ENCODE peak calls at places on chromosomes 16 and 17, in four cellular contexts. One of them, this sample, is unnamed.

GRCh38 chr17:69314246-69315030 is 12.5 kb downstream of the ABCA5 start:
- DNase-seq in body of pancreas: no peak
- DNase-seq in CD8-positive, alpha-beta T cell: no peak
- DNase-seq in brain microvascular endothelial cell: no peak
- DNase-seq in this sample: no peak

GRCh38 chr17:49031965-49032928 is 35.1 kb downstream of the IGF2BP1 start:
- DNase-seq in brain microvascular endothelial cell: peak; percentile 69
- DNase-seq in CD8-positive, alpha-beta T cell: peak; percentile 31
- DNase-seq in body of pancreas: peak; percentile 48
- DNase-seq in this sample: peak; percentile 50

GRCh38 chr16:58670177-58670576 is 14.4 kb downstream of the SLC38A7 start:
- DNase-seq in brain microvascular endothelial cell: no peak
- DNase-seq in CD8-positive, alpha-beta T cell: no peak
- DNase-seq in body of pancreas: no peak
- DNase-seq in this sample: no peak

GRCh38 chr16:82748026-82748425 is 121.3 kb downstream of the CDH13 start:
- DNase-seq in body of pancreas: peak; percentile 46
- DNase-seq in brain microvascular endothelial cell: peak; percentile 65
- DNase-seq in CD8-positive, alpha-beta T cell: no peak
- DNase-seq in this sample: no peak

GRCh38 chr17:4492762-4493561 is 5.7 kb upstream of the SPNS2 start:
- DNase-seq in CD8-positive, alpha-beta T cell: peak; percentile 28
- DNase-seq in brain microvascular endothelial cell: no peak
- DNase-seq in body of pancreas: peak; percentile 56
- DNase-seq in this sample: peak; percentile 72

GRCh38 chr17:37648555-37648954 is 5.3 kb upstream of the DDX52 start:
- DNase-seq in brain microvascular endothelial cell: peak; percentile 50
- DNase-seq in body of pancreas: no peak
- DNase-seq in CD8-positive, alpha-beta T cell: no peak
- DNase-seq in this sample: no peak

GRCh38 chr17:7667616-7668406 is 17.1 kb downstream of the ATP1B2 start:
- DNase-seq in CD8-positive, alpha-beta T cell: no peak
- DNase-seq in brain microvascular endothelial cell: no peak
- DNase-seq in body of pancreas: no peak
- DNase-seq in this sample: no peak

GRCh38 chr16:53220585-53220984 is 165.8 kb downstream of the CHD9 start:
- DNase-seq in CD8-positive, alpha-beta T cell: no peak
- DNase-seq in body of pancreas: peak; percentile 17
- DNase-seq in brain microvascular endothelial cell: peak; percentile 45
- DNase-seq in this sample: no peak

GRCh38 chr16:58485184-58485887 is 14.6 kb upstream of the NDRG4 start:
- DNase-seq in brain microvascular endothelial cell: no peak
- DNase-seq in body of pancreas: no peak
- DNase-seq in CD8-positive, alpha-beta T cell: no peak
- DNase-seq in this sample: no peak

GRCh38 chr16:58013201-58013956 is 12.2 kb downstream of the USB1 start:
- DNase-seq in brain microvascular endothelial cell: no peak
- DNase-seq in body of pancreas: no peak
- DNase-seq in CD8-positive, alpha-beta T cell: no peak
- DNase-seq in this sample: no peak

GRCh38 chr16:77794586-77794985 is 6.2 kb downstream of the VAT1L start:
- DNase-seq in CD8-positive, alpha-beta T cell: no peak
- DNase-seq in body of pancreas: no peak
- DNase-seq in brain microvascular endothelial cell: peak; percentile 35
- DNase-seq in this sample: no peak

GRCh38 chr17:48754500-48755261 is 26.1 kb upstream of the HOXB13 start:
- DNase-seq in CD8-positive, alpha-beta T cell: no peak
- DNase-seq in body of pancreas: no peak
- DNase-seq in brain microvascular endothelial cell: no peak
- DNase-seq in this sample: no peak

GRCh38 chr16:50497592-50497991 is 50.6 kb upstream of the NKD1 start:
- DNase-seq in brain microvascular endothelial cell: peak; percentile 75
- DNase-seq in body of pancreas: no peak
- DNase-seq in CD8-positive, alpha-beta T cell: no peak
- DNase-seq in this sample: no peak

GRCh38 chr16:24731722-24732419 is 2.4 kb downstream of the TNRC6A start:
- DNase-seq in body of pancreas: peak; percentile 68
- DNase-seq in CD8-positive, alpha-beta T cell: no peak
- DNase-seq in brain microvascular endothelial cell: no peak
- DNase-seq in this sample: no peak

GRCh38 chr17:60510031-60510430 is 16.0 kb downstream of the APPBP2 start:
- DNase-seq in brain microvascular endothelial cell: no peak
- DNase-seq in CD8-positive, alpha-beta T cell: no peak
- DNase-seq in body of pancreas: no peak
- DNase-seq in this sample: no peak

GRCh38 chr16:58393138-58393504 is 850 bp downstream of the GINS3 start:
- DNase-seq in brain microvascular endothelial cell: no peak
- DNase-seq in CD8-positive, alpha-beta T cell: no peak
- DNase-seq in body of pancreas: no peak
- DNase-seq in this sample: no peak

GRCh38 chr17:74373838-74374606 is 6.7 kb downstream of the GPR142 start:
- DNase-seq in body of pancreas: peak; percentile 67
- DNase-seq in brain microvascular endothelial cell: no peak
- DNase-seq in CD8-positive, alpha-beta T cell: no peak
- DNase-seq in this sample: peak; percentile 70

GRCh38 chr16:67782567-67783352 is 23.6 kb downstream of the RANBP10 start:
- DNase-seq in CD8-positive, alpha-beta T cell: no peak
- DNase-seq in brain microvascular endothelial cell: no peak
- DNase-seq in body of pancreas: no peak
- DNase-seq in this sample: no peak

GRCh38 chr16:85011846-85012284 is 530 bp upstream of the ZDHHC7 start:
- DNase-seq in CD8-positive, alpha-beta T cell: no peak
- DNase-seq in body of pancreas: no peak
- DNase-seq in brain microvascular endothelial cell: no peak
- DNase-seq in this sample: no peak

GRCh38 chr17:850828-851759 is 68.9 kb downstream of the MRM3 start:
- DNase-seq in body of pancreas: no peak
- DNase-seq in CD8-positive, alpha-beta T cell: no peak
- DNase-seq in brain microvascular endothelial cell: peak; percentile 35
- DNase-seq in this sample: no peak

GRCh38 chr17:42780816-42781638 is 617 bp downstream of the WNK4 start:
- DNase-seq in CD8-positive, alpha-beta T cell: no peak
- DNase-seq in brain microvascular endothelial cell: no peak
- DNase-seq in body of pancreas: no peak
- DNase-seq in this sample: no peak

GRCh38 chr17:46751425-46751824 is 67.1 kb downstream of the WNT3 start:
- DNase-seq in CD8-positive, alpha-beta T cell: no peak
- DNase-seq in brain microvascular endothelial cell: no peak
- DNase-seq in body of pancreas: no peak
- DNase-seq in this sample: no peak

GRCh38 chr16:84438971-84439696 is 65.3 kb downstream of the MEAK7 start:
- DNase-seq in brain microvascular endothelial cell: no peak
- DNase-seq in body of pancreas: no peak
- DNase-seq in CD8-positive, alpha-beta T cell: no peak
- DNase-seq in this sample: no peak

GRCh38 chr16:53041196-53041977 is 11.3 kb downstream of the CHD9NB start:
- DNase-seq in body of pancreas: peak; percentile 41
- DNase-seq in CD8-positive, alpha-beta T cell: no peak
- DNase-seq in brain microvascular endothelial cell: no peak
- DNase-seq in this sample: peak; percentile 33

GRCh38 chr17:43940630-43941029 is 1.6 kb downstream of the PPY start:
- DNase-seq in brain microvascular endothelial cell: peak; percentile 44
- DNase-seq in body of pancreas: peak; percentile 35
- DNase-seq in CD8-positive, alpha-beta T cell: no peak
- DNase-seq in this sample: no peak

GRCh38 chr17:7842950-7843535 is 9.0 kb downstream of the KDM6B start:
- DNase-seq in CD8-positive, alpha-beta T cell: peak; percentile 61
- DNase-seq in body of pancreas: peak; percentile 70
- DNase-seq in brain microvascular endothelial cell: peak; percentile 81
- DNase-seq in this sample: peak; percentile 75

GRCh38 chr17:60169921-60170817 is 20.4 kb downstream of the CA4 start:
- DNase-seq in CD8-positive, alpha-beta T cell: no peak
- DNase-seq in brain microvascular endothelial cell: no peak
- DNase-seq in body of pancreas: no peak
- DNase-seq in this sample: peak; percentile 86

GRCh38 chr17:34122529-34122928 is 132.6 kb upstream of the CCL2 start:
- DNase-seq in CD8-positive, alpha-beta T cell: no peak
- DNase-seq in brain microvascular endothelial cell: no peak
- DNase-seq in body of pancreas: no peak
- DNase-seq in this sample: no peak

GRCh38 chr16:83247767-83248372 is 559.9 kb upstream of the HSBP1 start:
- DNase-seq in CD8-positive, alpha-beta T cell: no peak
- DNase-seq in body of pancreas: no peak
- DNase-seq in brain microvascular endothelial cell: no peak
- DNase-seq in this sample: no peak

GRCh38 chr17:50905460-50905803 is 39.3 kb upstream of the TOB1 start:
- DNase-seq in body of pancreas: peak; percentile 92
- DNase-seq in brain microvascular endothelial cell: no peak
- DNase-seq in CD8-positive, alpha-beta T cell: no peak
- DNase-seq in this sample: no peak

GRCh38 chr17:76547183-76547641 is 7.4 kb downstream of the PRCD start:
- DNase-seq in CD8-positive, alpha-beta T cell: peak; percentile 78
- DNase-seq in brain microvascular endothelial cell: peak; percentile 76
- DNase-seq in body of pancreas: peak; percentile 54
- DNase-seq in this sample: peak; percentile 67

GRCh38 chr17:2181206-2181983 is 122.2 kb downstream of the SMG6 start:
- DNase-seq in body of pancreas: no peak
- DNase-seq in brain microvascular endothelial cell: peak; percentile 93
- DNase-seq in CD8-positive, alpha-beta T cell: no peak
- DNase-seq in this sample: peak; percentile 52

This sample was measured in transverse colon.